ENCODE peak calls at places on chromosome 4, in five cellular contexts. Q is fibroblast of lung, M is GM23248, F is IMR-90, W is PC-3. T is an unnamed sample.

GRCh38 chr4:113684534-113685091 is 76.9 kb downstream of the CAMK2D start:
- DNase-seq in M (peak; percentile 73), W (peak; percentile 32), F (peak; percentile 84), Q (peak; percentile 72), T (peak; percentile 46)

GRCh38 chr4:41358626-41359025 is 101.9 kb downstream of the UCHL1 start:
- DNase-seq in M (peak; percentile 38), F (no peak), W (no peak), Q (peak; percentile 18), T (no peak)

GRCh38 chr4:77047037-77047436 is 28.8 kb downstream of the CCNI start:
- DNase-seq in Q (peak; percentile 54), W (peak; percentile 40), F (peak; percentile 44), M (peak; percentile 69), T (peak; percentile 33)

GRCh38 chr4:38774181-38774580 is 8.6 kb downstream of the TLR10 start:
- DNase-seq in W (peak; percentile 28), F (no peak), M (no peak), Q (peak; percentile 58), T (no peak)

GRCh38 chr4:170391066-170391754 is 301.5 kb upstream of the AADAT start:
- DNase-seq in Q (no peak), F (peak; percentile 65), W (peak; percentile 58), M (peak; percentile 79), T (no peak)

GRCh38 chr4:173237722-173238121 is 69.1 kb downstream of the GALNT7 start:
- DNase-seq in F (no peak), M (no peak), Q (no peak), W (no peak), T (no peak)

GRCh38 chr4:17511041-17511949 is 595 bp downstream of the QDPR start:
- DNase-seq in W (peak; percentile 34), Q (peak; percentile 41), F (peak; percentile 33), M (peak; percentile 78), T (peak; percentile 74)

GRCh38 chr4:138609943-138610350 is 367.8 kb upstream of the SLC7A11 start:
- DNase-seq in M (peak; percentile 87), W (peak; percentile 39), F (peak; percentile 81), Q (peak; percentile 62), T (peak; percentile 30)

GRCh38 chr4:97330915-97331314 is 812.4 kb downstream of the STPG2 start:
- DNase-seq in W (no peak), M (no peak), Q (no peak), F (no peak), T (no peak)

GRCh38 chr4:30454504-30454903 is 265.7 kb upstream of the PCDH7 start:
- DNase-seq in M (no peak), W (no peak), F (no peak), Q (no peak), T (no peak)
- H3K9me3 ChIP-seq in M (no peaks in the 10 kb centered on the region), W (no peaks in the 10 kb centered on the region), F (no peaks in the 10 kb centered on the region), Q (no peaks in the 10 kb centered on the region), T (no peaks in the 10 kb centered on the region)

DNA sequence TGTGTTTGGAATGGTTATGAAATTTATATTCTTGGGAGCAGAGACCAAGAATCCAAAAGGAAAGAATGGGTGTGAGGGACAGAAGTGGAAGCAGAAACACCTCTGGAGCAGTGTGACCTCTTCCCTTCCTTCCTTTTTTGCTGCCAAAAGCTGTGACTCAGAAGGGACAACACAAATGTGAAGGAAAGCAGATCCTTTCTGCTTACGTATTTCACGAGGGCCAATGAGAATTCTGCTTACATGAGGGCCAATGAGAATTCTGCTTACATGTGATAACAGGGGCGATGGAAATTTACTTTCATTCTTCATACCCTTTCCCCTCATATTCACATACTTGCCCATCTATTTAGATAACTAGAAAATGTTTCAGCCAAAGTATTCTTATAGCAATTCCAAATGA is 404.6 kb downstream of the PRDM5 start:
- DNase-seq in M (peak; percentile 87), F (peak; percentile 86), Q (peak; percentile 92), W (peak; percentile 85), T (no peak)
- H2AFZ ChIP-seq in M (peak overlapping the region; percentile 99), F (no peak overlapping the region), Q (peak overlapping the region; percentile 80), W (peak overlapping the region; percentile 86), T (peak overlapping the region; percentile 19)

GRCh38 chr4:24547979-24548378 is 36.4 kb downstream of the DHX15 start:
- DNase-seq in W (no peak), Q (no peak), F (no peak), M (no peak), T (no peak)
- H3K36me3 ChIP-seq in W (peaks cover 45% of the 10 kb centered on the region), Q (no peaks in the 10 kb centered on the region), F (peaks cover 16% of the 10 kb centered on the region), M (peaks cover 31% of the 10 kb centered on the region), T (peaks cover 8% of the 10 kb centered on the region)

GRCh38 chr4:6063684-6064083 is 45.5 kb upstream of the C4orf50 start:
- DNase-seq in W (no peak), Q (no peak), F (no peak), M (no peak), T (no peak)

GRCh38 chr4:6062133-6062532 is 43.9 kb upstream of the C4orf50 start:
- DNase-seq in M (no peak), W (no peak), Q (no peak), F (no peak), T (no peak)

GRCh38 chr4:6064383-6064782 is 46.2 kb upstream of the C4orf50 start:
- DNase-seq in F (no peak), M (no peak), Q (no peak), W (no peak), T (no peak)

GRCh38 chr4:6066191-6066590 is 48.0 kb upstream of the C4orf50 start:
- DNase-seq in W (no peak), F (no peak), M (no peak), Q (no peak), T (no peak)

DNA sequence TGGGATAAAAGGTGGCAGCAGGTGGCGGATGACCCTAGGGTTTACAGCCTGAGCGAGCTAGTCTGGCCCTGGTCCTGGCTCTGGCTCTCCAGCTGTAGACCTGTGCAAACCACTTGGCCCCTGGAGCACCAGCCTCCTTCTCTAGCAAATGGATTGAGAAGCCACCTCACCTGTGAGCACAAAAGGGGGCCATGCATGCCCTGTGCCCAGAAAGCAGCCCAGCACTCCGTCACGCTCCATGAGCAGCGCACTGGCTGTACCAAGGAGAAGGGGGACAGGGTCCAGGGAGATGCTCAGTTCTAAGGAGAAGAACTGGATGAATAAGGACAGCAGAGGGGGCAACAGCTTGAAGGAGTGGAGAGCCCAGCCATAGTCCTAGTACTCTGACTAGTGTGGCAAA is 46.9 kb upstream of the C4orf50 start:
- DNase-seq in F (no peak), M (no peak), W (no peak), Q (no peak), T (no peak)
- H3K9me3 ChIP-seq in F (peaks cover 27% of the 10 kb centered on the region), M (no peaks in the 10 kb centered on the region), W (no peaks in the 10 kb centered on the region), Q (no peaks in the 10 kb centered on the region), T (no peaks in the 10 kb centered on the region)

GRCh38 chr4:28341784-28342183 is 1481.1 kb downstream of the STIM2 start:
- DNase-seq in M (no peak), F (no peak), W (no peak), Q (no peak), T (peak; percentile 64)
- H2AFZ ChIP-seq in M (no peak overlapping the region), F (no peak overlapping the region), W (no peak overlapping the region), Q (no peak overlapping the region), T (peak overlapping the region; percentile 16)

GRCh38 chr4:143986173-143986572 is 33.0 kb downstream of the GYPB start:
- DNase-seq in W (no peak), F (no peak), M (no peak), Q (no peak), T (no peak)
- H3K36me3 ChIP-seq in W (no peaks in the 10 kb centered on the region), F (no peaks in the 10 kb centered on the region), M (no peaks in the 10 kb centered on the region), Q (no peaks in the 10 kb centered on the region), T (no peaks in the 10 kb centered on the region)

GRCh38 chr4:492412-492811 is 6.5 kb downstream of the ZNF721 start:
- DNase-seq in W (no peak), F (no peak), M (no peak), Q (no peak), T (no peak)
- H3K9me3 ChIP-seq in W (no peaks in the 10 kb centered on the region), F (peaks cover 35% of the 10 kb centered on the region), M (no peaks in the 10 kb centered on the region), Q (peaks cover 2% of the 10 kb centered on the region), T (no peaks in the 10 kb centered on the region)

DNA sequence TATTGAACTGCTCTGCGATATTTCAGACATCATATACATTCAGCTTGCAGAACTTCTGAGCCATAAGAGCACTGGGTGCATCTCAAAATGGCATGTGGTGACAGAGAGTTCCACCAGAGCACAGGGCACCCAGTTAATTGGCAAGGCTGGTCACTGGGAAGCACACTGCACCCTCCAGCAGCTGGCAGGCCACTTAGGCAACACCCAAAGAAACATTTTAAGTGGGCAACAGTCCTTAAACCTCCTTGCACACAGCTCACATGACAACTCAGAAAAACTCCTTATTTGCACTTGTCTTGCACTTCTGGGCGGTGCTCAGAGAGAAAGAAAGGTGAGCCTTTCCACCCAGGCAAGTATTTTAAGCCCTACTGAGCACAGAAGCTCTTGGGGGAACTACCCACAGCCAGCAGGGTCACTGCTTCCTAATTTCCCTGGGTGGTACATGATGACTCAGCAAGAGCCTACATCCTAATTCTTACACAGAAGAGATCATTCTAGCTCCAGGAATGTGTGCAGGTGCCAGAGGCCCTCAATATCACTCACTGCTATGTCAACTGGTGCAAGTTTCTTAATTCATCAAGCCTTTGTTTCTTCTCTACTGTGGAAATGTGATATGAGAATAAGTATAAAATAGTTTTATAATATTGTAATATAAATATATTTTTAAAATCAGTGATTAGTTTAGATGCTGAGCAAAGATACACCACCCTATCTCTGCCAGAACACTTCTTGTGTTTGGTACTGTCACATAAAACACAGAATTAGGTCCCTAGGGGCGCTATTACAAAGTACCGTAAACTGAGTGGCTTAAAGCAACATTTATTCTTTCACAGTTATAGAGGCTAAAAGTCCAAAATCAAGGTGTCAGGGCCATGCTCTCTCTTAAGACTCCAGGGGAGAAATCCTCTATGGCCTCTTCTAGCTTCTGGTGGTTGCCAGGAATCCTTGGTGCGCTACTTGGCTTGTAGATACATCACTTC is 155.1 kb upstream of the PPARGC1A start:
- DNase-seq in W (no peak), M (no peak), Q (no peak), F (no peak), T (no peak)
- H2AFZ ChIP-seq in W (no peak overlapping the region), M (no peak overlapping the region), Q (no peak overlapping the region), F (no peak overlapping the region), T (no peak overlapping the region)

T was measured in MM.1S.